ENCODE peak calls at places on chromosomes 3 and 15, in seven cellular contexts. M, W, L, J, O, V and E are unnamed samples.

GRCh38 chr3:31848921-31849320 is 132.1 kb downstream of the OSBPL10 start:
- DNase-seq in O (no peak), V (no peak), J (no peak), L (peak), M (no peak), W (no peak), E (no peak)

GRCh38 chr3:134038071-134038491 is 8.4 kb upstream of the SLCO2A1 start:
- DNase-seq in M (no peak), J (no peak), L (no peak), O (no peak), V (no peak), W (peak), E (no peak)

GRCh38 chr3:42851228-42851834 is 24.3 kb downstream of the CYP8B1 start:
- DNase-seq in J (no peak), V (no peak), O (no peak), L (no peak), M (no peak), W (no peak), E (no peak)

GRCh38 chr3:109888026-109888425 is 550.7 kb upstream of the DPPA4 start:
- DNase-seq in V (no peak), L (no peak), W (no peak), J (no peak), M (no peak), O (no peak), E (no peak)

GRCh38 chr15:91535856-91536500 is 317.5 kb upstream of the SLCO3A1 start:
- DNase-seq in M (no peak), J (no peak), O (no peak), L (no peak), W (no peak), V (no peak), E (no peak)

GRCh38 chr3:65742914-65743313 is 295.8 kb downstream of the MAGI1 start:
- DNase-seq in M (no peak), W (no peak), L (peak), V (no peak), O (no peak), J (no peak), E (no peak)

GRCh38 chr3:8739757-8740508 is 6.3 kb downstream of the CAV3 start:
- DNase-seq in J (peak), V (no peak), M (no peak), W (no peak), L (peak), O (no peak), E (peak)

GRCh38 chr15:51924146-51925068 is 47.2 kb downstream of the LEO1 start:
- DNase-seq in J (no peak), O (no peak), M (peak), V (peak), W (no peak), L (peak), E (no peak)

GRCh38 chr15:25556136-25556535 is 117.3 kb upstream of the UBE3A start:
- DNase-seq in L (no peak), V (no peak), O (no peak), W (no peak), M (no peak), J (no peak), E (no peak)

GRCh38 chr15:38389924-38390542 is 63.9 kb upstream of the FAM98B start:
- DNase-seq in J (peak), O (peak), L (peak), V (peak), W (peak), M (no peak), E (peak)

GRCh38 chr3:72123908-72124441 is 339.0 kb upstream of the PROK2 start:
- DNase-seq in J (peak), O (no peak), V (no peak), W (no peak), L (peak), M (no peak), E (peak)

GRCh38 chr3:11566916-11567315 is 76.8 kb downstream of the VGLL4 start:
- DNase-seq in M (no peak), W (no peak), O (no peak), V (no peak), J (no peak), L (no peak), E (no peak)

GRCh38 chr3:39133822-39134221 is 19.6 kb downstream of the CSRNP1 start:
- DNase-seq in W (no peak), V (no peak), O (no peak), M (no peak), L (no peak), J (no peak), E (no peak)

GRCh38 chr3:42498034-42498433 is 4.4 kb upstream of the VIPR1 start:
- DNase-seq in M (no peak), J (no peak), L (no peak), W (peak), O (no peak), V (no peak), E (no peak)

GRCh38 chr3:52233108-52233591 is 5.8 kb downstream of the TWF2 start:
- DNase-seq in O (no peak), W (no peak), L (no peak), M (no peak), V (no peak), J (no peak), E (no peak)

GRCh38 chr15:37678124-37678523 is 256.3 kb upstream of the TMCO5A start:
- DNase-seq in O (no peak), J (no peak), M (no peak), V (no peak), L (peak), W (no peak), E (no peak)